ENCODE peak calls at places on chromosomes 7 and 10, in four cellular contexts. U, R, P and Z are unnamed samples.

GRCh38 chr7:77858278-77858677 is 59.7 kb downstream of the PHTF2 start:
- DNase-seq in U (no peak), P (no peak), R (no peak), Z (peak; percentile 21)

GRCh38 chr10:44326474-44327030 is 58.3 kb downstream of the CXCL12 start:
- DNase-seq in P (no peak), U (no peak), R (no peak), Z (no peak)

GRCh38 chr10:15486404-15486803 is 115.3 kb upstream of the FAM171A1 start:
- DNase-seq in R (no peak), U (no peak), P (no peak), Z (no peak)

GRCh38 chr10:387949-388660 is 252.8 kb downstream of the ZMYND11 start:
- DNase-seq in U (no peak), P (no peak), R (no peak), Z (no peak)

GRCh38 chr10:132419631-132420468 is 22.9 kb downstream of the PWWP2B start:
- DNase-seq in P (no peak), R (no peak), U (no peak), Z (peak; percentile 35)

GRCh38 chr7:92156976-92157375 is 22.0 kb downstream of the LRRD1 start:
- DNase-seq in U (no peak), P (no peak), R (no peak), Z (no peak)

GRCh38 chr10:77737608-77738007 is 100.0 kb upstream of the KCNMA1 start:
- DNase-seq in U (peak; percentile 99), P (no peak), R (no peak), Z (no peak)

GRCh38 chr10:1444826-1445225 is 292.5 kb downstream of the ADARB2 start:
- DNase-seq in U (no peak), R (no peak), P (no peak), Z (no peak)

GRCh38 chr10:35219292-35219691 is 92.6 kb downstream of the CREM start:
- DNase-seq in U (no peak), P (no peak), R (no peak), Z (no peak)

GRCh38 chr7:33530664-33531063 is 374.7 kb upstream of the BMPER start:
- DNase-seq in U (no peak), P (no peak), R (no peak), Z (no peak)

GRCh38 chr7:136245327-136246004 is 268.3 kb upstream of the MTPN start:
- DNase-seq in R (no peak), U (no peak), P (no peak), Z (no peak)

GRCh38 chr10:30694492-30695228 is 65.1 kb upstream of the LYZL2 start:
- DNase-seq in U (no peak), R (no peak), P (no peak), Z (no peak)

GRCh38 chr10:74557098-74557497 is 269.3 kb upstream of the KAT6B start:
- DNase-seq in U (no peak), P (no peak), R (no peak), Z (no peak)

GRCh38 chr7:128005759-128006159 is 25.5 kb downstream of the LRRC4 start:
- DNase-seq in U (no peak), P (no peak), R (no peak), Z (no peak)

GRCh38 chr10:34504534-34504933 is 310.6 kb downstream of the PARD3 start:
- DNase-seq in P (no peak), U (peak; percentile 96), R (no peak), Z (no peak)

GRCh38 chr10:69991151-69991550 is 61.5 kb upstream of the MACROH2A2 start:
- DNase-seq in R (no peak), U (no peak), P (no peak), Z (no peak)

GRCh38 chr7:128869944-128870285 is 7.3 kb downstream of the ATP6V1F start:
- DNase-seq in R (no peak), P (no peak), U (no peak), Z (no peak)

GRCh38 chr10:110527731-110528171 is 30.0 kb downstream of the DUSP5 start:
- DNase-seq in R (no peak), P (no peak), U (no peak), Z (no peak)

GRCh38 chr7:121485457-121486243 is 89.5 kb upstream of the FAM3C start:
- DNase-seq in R (no peak), U (no peak), P (no peak), Z (no peak)

GRCh38 chr7:75772081-75773077 is at the start of gene CCL26:
- DNase-seq in U (peak; percentile 92), P (no peak), R (no peak), Z (no peak)

GRCh38 chr10:14681305-14681704 is 93.4 kb downstream of the FAM107B start:
- DNase-seq in U (peak; percentile 2), R (no peak), P (no peak), Z (no peak)

GRCh38 chr7:78090616-78091015 is 292.0 kb downstream of the PHTF2 start:
- DNase-seq in P (no peak), R (no peak), U (no peak), Z (no peak)

GRCh38 chr7:2894118-2894940 is 50.2 kb upstream of the GNA12 start:
- DNase-seq in P (peak; percentile 80), U (no peak), R (no peak), Z (peak; percentile 73)

GRCh38 chr10:102261196-102261595 is 15.9 kb downstream of the GBF1 start:
- DNase-seq in P (no peak), R (no peak), U (no peak), Z (no peak)

GRCh38 chr10:113891476-113891875 is 37.0 kb downstream of the NHLRC2 start:
- DNase-seq in U (no peak), R (no peak), P (no peak), Z (no peak)

GRCh38 chr10:106920538-106920937 is 244.0 kb downstream of the SORCS1 start:
- DNase-seq in R (no peak), P (no peak), U (no peak), Z (no peak)

GRCh38 chr10:86851329-86852207 is 95.1 kb downstream of the BMPR1A start:
- DNase-seq in R (no peak), P (no peak), U (peak; percentile 71), Z (no peak)

GRCh38 chr7:123749537-123749857 is 694 bp upstream of the WASL start:
- DNase-seq in R (no peak), U (peak; percentile 70), P (no peak), Z (peak; percentile 52)

GRCh38 chr7:134850048-134850447 is 70.6 kb downstream of the CALD1 start:
- DNase-seq in P (no peak), R (no peak), U (no peak), Z (no peak)

GRCh38 chr10:130159395-130159794 is 23.2 kb downstream of the GLRX3 start:
- DNase-seq in U (peak; percentile 7), P (no peak), R (no peak), Z (no peak)

GRCh38 chr10:130161331-130161730 is 25.1 kb downstream of the GLRX3 start:
- DNase-seq in P (no peak), U (no peak), R (no peak), Z (no peak)

GRCh38 chr10:130160775-130161174 is 24.6 kb downstream of the GLRX3 start:
- DNase-seq in U (no peak), R (no peak), P (no peak), Z (no peak)
- TF ChIP-seq CTCF in U (peak; percentile 24), R (no peak), P (peak; percentile 49), Z (no peak)

DNA sequence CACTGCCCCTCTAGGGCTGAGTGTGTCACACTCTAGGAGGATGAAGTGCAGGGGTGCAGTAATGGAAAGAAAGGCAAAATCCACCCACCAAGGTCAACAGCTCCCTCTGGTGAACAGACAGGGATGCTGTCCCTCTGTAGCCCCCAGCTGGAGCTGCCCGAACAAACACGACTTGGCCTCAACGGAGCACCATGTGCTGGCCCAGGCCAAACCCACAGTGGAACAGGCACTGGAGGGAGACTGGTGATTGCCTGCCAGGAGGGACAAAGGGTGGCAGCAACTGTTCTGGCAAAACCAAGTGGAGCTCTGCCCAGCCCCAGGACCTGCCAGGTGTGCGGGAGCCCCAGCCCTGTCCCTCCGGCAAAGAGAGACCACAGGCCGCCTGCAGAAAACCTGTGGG is 20.7 kb downstream of the PDIA4 start:
- DNase-seq in P (no peak), U (no peak), R (no peak), Z (no peak)
- TF ChIP-seq CTCF in P (peak; percentile 8), U (peak; percentile 5), R (no peak), Z (no peak)

GRCh38 chr7:105012503-105013282 is 1.3 kb upstream of the KMT2E start:
- DNase-seq in P (peak; percentile 100), R (peak; percentile 97), U (peak; percentile 96), Z (peak; percentile 95)

GRCh38 chr7:105014725-105015630 is 973 bp downstream of the KMT2E start:
- DNase-seq in R (peak; percentile 11), P (peak; percentile 58), U (peak; percentile 33), Z (peak; percentile 57)

GRCh38 chr7:105013283-105013817 is 655 bp upstream of the KMT2E start:
- DNase-seq in P (peak; percentile 92), U (peak; percentile 89), R (peak; percentile 94), Z (peak; percentile 87)

GRCh38 chr7:105015631-105015965 is 1.6 kb downstream of the KMT2E start:
- DNase-seq in U (peak; percentile 34), P (no peak), R (no peak), Z (peak; percentile 27)

GRCh38 chr7:105013818-105014724 is at the start of gene KMT2E:
- DNase-seq in U (peak; percentile 81), R (peak; percentile 96), P (peak; percentile 90), Z (peak; percentile 84)
- TF ChIP-seq CTCF in U (no peak), R (no peak), P (no peak), Z (no peak)

GRCh38 chr10:92074126-92074887 is 150.7 kb downstream of the BTAF1 start:
- DNase-seq in U (peak; percentile 32), P (no peak), R (no peak), Z (no peak)
- TF ChIP-seq CTCF in U (peak; percentile 43), P (no peak), R (no peak), Z (no peak)

DNA sequence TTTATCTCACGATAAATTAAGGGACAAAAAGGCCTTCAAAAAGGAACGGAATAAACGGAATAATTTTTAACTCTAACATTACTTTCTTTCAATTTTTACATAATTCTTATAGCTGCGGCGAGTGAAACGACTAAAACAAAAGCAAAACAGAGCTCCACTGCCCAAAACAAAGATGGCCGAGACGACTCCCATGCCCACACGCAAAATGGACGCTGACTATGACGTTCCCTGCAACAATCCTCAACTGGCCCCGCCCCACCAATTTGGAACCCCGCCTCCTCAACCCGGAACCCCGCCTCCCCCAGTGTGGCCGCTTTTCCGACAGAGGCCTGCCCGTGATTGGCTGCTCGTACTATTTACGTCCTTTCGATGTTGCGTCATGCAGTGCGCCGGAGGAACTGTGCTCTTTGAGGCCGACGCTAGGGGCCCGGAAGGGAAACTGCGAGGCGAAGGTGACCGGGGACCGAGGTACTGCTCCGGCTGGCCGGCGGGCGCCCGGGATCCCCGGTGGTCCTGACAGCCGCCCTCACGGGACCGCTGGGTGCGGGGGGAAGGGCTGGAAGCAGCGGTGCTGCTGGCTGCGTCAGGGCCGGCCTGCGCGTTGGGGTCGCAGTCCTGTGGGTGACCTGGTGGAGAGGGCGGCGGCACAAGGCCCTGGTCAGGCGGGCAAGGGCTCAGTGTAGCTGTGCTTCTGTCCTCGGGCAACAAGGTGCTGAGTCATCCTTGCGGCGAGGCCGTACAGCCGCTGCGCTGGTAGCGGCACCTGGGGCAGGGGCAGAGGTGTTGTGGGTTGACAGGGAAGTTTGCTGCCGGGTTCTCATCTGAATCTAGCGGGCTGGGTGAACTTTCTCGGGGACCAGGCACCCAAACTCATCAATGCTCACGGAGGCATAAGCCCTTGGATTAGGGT is at the start of gene GHITM:
- DNase-seq in R (peak; percentile 99), U (peak; percentile 94), P (peak; percentile 98), Z (peak; percentile 94)
- TF ChIP-seq CTCF in R (peak; percentile 54), U (no peak), P (no peak), Z (no peak)